ENCODE peak calls at places on chromosomes 2 and 18, in seven cellular contexts. O is fibroblast of mammary gland, R is spleen, Y is AG10803, S is nephron progenitor cell, V is stomach, B is IMR-90. M is an unnamed sample.

GRCh38 chr2:68043719-68044498 is 18.9 kb downstream of the C1D start:
- DNase-seq in O (peak), R (no peak), Y (peak), S (no peak), V (no peak), B (peak), M (no peak)

GRCh38 chr2:55120634-55121359 is 70.5 kb upstream of the RTN4 start:
- DNase-seq in O (peak), R (no peak), Y (peak), S (peak), V (no peak), B (peak), M (peak)

GRCh38 chr2:158926478-158926948 is 41.9 kb upstream of the TANC1 start:
- DNase-seq in O (peak), R (no peak), Y (peak), S (no peak), V (no peak), B (peak), M (no peak)

GRCh38 chr18:44051088-44051487 is 629.6 kb upstream of the SETBP1 start:
- DNase-seq in O (no peak), R (no peak), Y (no peak), S (no peak), V (no peak), B (no peak), M (no peak)

GRCh38 chr2:217642944-217643343 is 359.9 kb downstream of the TNS1 start:
- DNase-seq in O (no peak), R (no peak), Y (no peak), S (no peak), V (no peak), B (no peak), M (no peak)

GRCh38 chr18:31658670-31659573 is 25.5 kb downstream of the B4GALT6 start:
- DNase-seq in O (peak), R (no peak), Y (no peak), S (no peak), V (no peak), B (no peak), M (no peak)

GRCh38 chr2:10225291-10226031 is 77.2 kb upstream of the HPCAL1 start:
- DNase-seq in O (no peak), R (peak), Y (no peak), S (peak), V (peak), B (no peak), M (no peak)

GRCh38 chr18:54127759-54128378 is 96.6 kb downstream of the MBD2 start:
- DNase-seq in O (peak), R (no peak), Y (peak), S (peak), V (no peak), B (peak), M (no peak)

GRCh38 chr18:77205769-77206168 is 43.9 kb upstream of the GALR1 start:
- DNase-seq in O (no peak), R (no peak), Y (no peak), S (no peak), V (no peak), B (no peak), M (no peak)

GRCh38 chr2:161138429-161138828 is 21.8 kb upstream of the TANK start:
- DNase-seq in O (no peak), R (no peak), Y (no peak), S (no peak), V (no peak), B (no peak), M (no peak)

GRCh38 chr2:42510191-42510929 is 16.6 kb upstream of the KCNG3 start:
- DNase-seq in O (no peak), R (no peak), Y (no peak), S (no peak), V (no peak), B (no peak), M (no peak)

GRCh38 chr18:63155169-63155852 is 164.3 kb downstream of the BCL2 start:
- DNase-seq in O (no peak), R (peak), Y (no peak), S (peak), V (peak), B (no peak), M (no peak)

GRCh38 chr2:178843688-178844087 is 36.5 kb upstream of the TTN start:
- DNase-seq in O (no peak), R (no peak), Y (no peak), S (no peak), V (no peak), B (no peak), M (no peak)

GRCh38 chr2:85579266-85579935 is 2.0 kb downstream of the VAMP8 start:
- DNase-seq in O (no peak), R (no peak), Y (no peak), S (no peak), V (no peak), B (no peak), M (no peak)

GRCh38 chr2:109162999-109163398 is 34.0 kb downstream of the SH3RF3 start:
- DNase-seq in O (peak), R (no peak), Y (no peak), S (no peak), V (peak), B (no peak), M (peak)

GRCh38 chr2:177692828-177693269 is 300.3 kb downstream of the AGPS start:
- DNase-seq in O (peak), R (no peak), Y (peak), S (no peak), V (no peak), B (no peak), M (no peak)

GRCh38 chr2:171924170-171924942 is 2.1 kb downstream of the HAT1 start:
- DNase-seq in O (no peak), R (no peak), Y (no peak), S (no peak), V (no peak), B (no peak), M (no peak)

GRCh38 chr2:50449306-50449705 is 582.6 kb downstream of the NRXN1 start:
- DNase-seq in O (no peak), R (no peak), Y (no peak), S (no peak), V (no peak), B (no peak), M (no peak)

GRCh38 chr2:104914509-104914908 is 60.6 kb downstream of the POU3F3 start:
- DNase-seq in O (peak), R (no peak), Y (no peak), S (no peak), V (no peak), B (no peak), M (no peak)

GRCh38 chr2:227154976-227155375 is 9.0 kb downstream of the COL4A4 start:
- DNase-seq in O (peak), R (no peak), Y (peak), S (no peak), V (no peak), B (peak), M (no peak)

GRCh38 chr2:46087492-46087891 is 209.7 kb upstream of the EPAS1 start:
- DNase-seq in O (peak), R (no peak), Y (peak), S (no peak), V (no peak), B (peak), M (no peak)

GRCh38 chr18:59820663-59821062 is 79.1 kb upstream of the PMAIP1 start:
- DNase-seq in O (peak), R (no peak), Y (peak), S (no peak), V (no peak), B (peak), M (no peak)

GRCh38 chr18:66495844-66496243 is 108.0 kb downstream of the CDH19 start:
- DNase-seq in O (peak), R (no peak), Y (no peak), S (peak), V (peak), B (no peak), M (no peak)

GRCh38 chr2:95500854-95501253 is 16.3 kb upstream of the TRIM43B start:
- DNase-seq in O (no peak), R (no peak), Y (no peak), S (no peak), V (no peak), B (no peak), M (no peak)

GRCh38 chr2:224520064-224520463 is 65.1 kb downstream of the CUL3 start:
- DNase-seq in O (peak), R (no peak), Y (peak), S (no peak), V (no peak), B (peak), M (no peak)

GRCh38 chr2:182941121-182941713 is 74.8 kb upstream of the FRZB start:
- DNase-seq in O (peak), R (no peak), Y (no peak), S (no peak), V (no peak), B (no peak), M (no peak)

GRCh38 chr18:72375628-72376027 is 168.5 kb downstream of the CBLN2 start:
- DNase-seq in O (peak), R (no peak), Y (peak), S (no peak), V (no peak), B (peak), M (no peak)

GRCh38 chr2:102436284-102436683 is 13.3 kb downstream of the IL18RAP start:
- DNase-seq in O (no peak), R (no peak), Y (no peak), S (no peak), V (no peak), B (peak), M (no peak)

GRCh38 chr18:50933684-50934083 is 34.2 kb upstream of the ELAC1 start:
- DNase-seq in O (no peak), R (no peak), Y (no peak), S (no peak), V (no peak), B (no peak), M (no peak)
- TF ChIP-seq CTCF in O (no peak), R (no peak), Y (no peak), S (no peak), V (no peak), B (no peak), M (no peak)

GRCh38 chr18:8654482-8655451 is 45.5 kb downstream of the RAB12 start:
- DNase-seq in O (peak), R (no peak), Y (peak), S (no peak), V (no peak), B (peak), M (no peak)
- TF ChIP-seq CTCF in O (peak), R (peak), Y (peak), S (peak), V (no peak), B (peak), M (peak)

DNA sequence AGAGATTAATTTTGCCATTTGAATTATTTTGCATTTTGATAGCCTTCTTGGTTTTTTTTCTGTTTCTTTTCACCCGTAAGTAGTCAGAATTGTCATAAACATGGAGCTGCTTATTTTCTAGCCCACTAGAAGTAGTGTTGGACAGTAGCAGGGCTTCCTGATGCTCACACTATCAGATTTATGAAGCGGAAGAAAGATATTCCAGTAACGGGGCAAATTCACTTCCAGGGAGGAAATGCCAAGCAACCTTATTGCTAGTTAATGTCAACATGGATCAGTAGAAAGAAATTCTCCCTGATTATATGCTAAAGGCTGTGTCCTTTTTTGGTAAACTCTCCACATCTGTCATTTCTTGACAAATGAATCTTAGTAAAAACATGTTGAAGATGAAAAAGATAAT is 19.2 kb upstream of the ADAM23 start:
- DNase-seq in O (no peak), R (no peak), Y (no peak), S (no peak), V (no peak), B (no peak), M (no peak)
- TF ChIP-seq CTCF in O (no peak), R (no peak), Y (no peak), S (no peak), V (no peak), B (no peak), M (no peak)

GRCh38 chr2:216328347-216328746 is 43.9 kb downstream of the MARCHF4 start:
- DNase-seq in O (peak), R (no peak), Y (no peak), S (no peak), V (no peak), B (no peak), M (no peak)
- TF ChIP-seq CTCF in O (peak), R (no peak), Y (peak), S (no peak), V (no peak), B (peak), M (peak)

GRCh38 chr2:2843969-2844548 is 513.0 kb upstream of the MYT1L start:
- DNase-seq in O (no peak), R (peak), Y (no peak), S (no peak), V (no peak), B (no peak), M (no peak)
- TF ChIP-seq CTCF in O (no peak), R (no peak), Y (no peak), S (peak), V (no peak), B (no peak), M (no peak)